ENCODE peak calls at places on chromosomes 4 and X, in five cellular contexts. J, Z, O, T and X are unnamed samples. For H3K27me3, the result is how much of the 10 kb centered on the place peaks cover.

GRCh38 chr4:129804458-129804981 is 708.6 kb downstream of the C4orf33 start:
- ATAC-seq in O (no peak), Z (no peak), J (no peak), T (no peak), X (no peak)

GRCh38 chr4:1305781-1306455 is 16.2 kb downstream of the MAEA start:
- ATAC-seq in J (no peak), Z (peak), O (no peak), T (no peak), X (no peak)

GRCh38 chr4:42655921-42656735 is 777 bp downstream of the ATP8A1 start:
- ATAC-seq in J (peak), O (peak), Z (no peak), T (peak), X (peak)

GRCh38 chrX:1011632-1012283 is 200.7 kb downstream of the CRLF2 start:
- ATAC-seq in Z (no peak), T (no peak), J (no peak), O (no peak), X (no peak)

GRCh38 chr4:15703439-15703838 is 574 bp downstream of the BST1 start:
- ATAC-seq in O (peak), J (peak), T (no peak), Z (no peak), X (peak)

GRCh38 chr4:20625460-20625859 is 74.8 kb upstream of the PACRGL start:
- ATAC-seq in Z (no peak), O (peak), J (peak), T (no peak), X (peak)

GRCh38 chrX:15563056-15563455 is 37.7 kb downstream of the ACE2 start:
- ATAC-seq in O (no peak), J (no peak), T (no peak), Z (no peak), X (no peak)

GRCh38 chrX:154059729-154060245 is 37.7 kb downstream of the MECP2 start:
- ATAC-seq in Z (no peak), J (no peak), T (peak), O (no peak), X (no peak)

GRCh38 chr4:8394125-8394524 is 46.4 kb downstream of the ACOX3 start:
- ATAC-seq in J (peak), Z (no peak), O (peak), T (no peak), X (peak)

GRCh38 chr4:113260671-113261070 is 211.2 kb downstream of the ANK2 start:
- ATAC-seq in Z (no peak), T (no peak), O (no peak), J (no peak), X (no peak)

GRCh38 chr4:114582625-114583024 is 16.0 kb upstream of the UGT8 start:
- ATAC-seq in Z (no peak), J (no peak), T (no peak), O (no peak), X (no peak)

GRCh38 chr4:25632135-25632534 is 23.5 kb upstream of the SLC34A2 start:
- ATAC-seq in T (no peak), J (no peak), O (no peak), Z (peak), X (no peak)

GRCh38 chrX:23699636-23700194 is 32.4 kb downstream of the PRDX4 start:
- ATAC-seq in O (peak), T (no peak), Z (no peak), J (peak), X (no peak)

GRCh38 chr4:42519803-42520417 is 122.6 kb downstream of the SHISA3 start:
- ATAC-seq in Z (peak), T (peak), O (peak), J (peak), X (no peak)

GRCh38 chr4:106318511-106318910 is 2.2 kb downstream of the AIMP1 start:
- ATAC-seq in J (no peak), T (no peak), Z (no peak), O (no peak), X (no peak)

GRCh38 chr4:141389649-141390048 is 169.0 kb downstream of the ZNF330 start:
- ATAC-seq in T (no peak), J (no peak), O (no peak), Z (no peak), X (no peak)

GRCh38 chrX:153700376-153700945 is 12.7 kb downstream of the SLC6A8 start:
- ATAC-seq in J (no peak), T (no peak), Z (no peak), O (no peak), X (no peak)

GRCh38 chr4:154367659-154368058 is 123.9 kb downstream of the DCHS2 start:
- ATAC-seq in T (no peak), Z (no peak), J (peak), O (no peak), X (no peak)

GRCh38 chrX:46325312-46325877 is 219.8 kb downstream of the ZNF674 start:
- ATAC-seq in T (peak), Z (peak), J (no peak), O (peak), X (no peak)

GRCh38 chr4:61773655-61774245 is 573.6 kb downstream of the ADGRL3 start:
- ATAC-seq in T (no peak), Z (no peak), J (no peak), O (no peak), X (no peak)

GRCh38 chrX:48025561-48025960 is 18.8 kb downstream of the SPACA5 start:
- ATAC-seq in J (peak), Z (peak), T (peak), O (peak), X (peak)

GRCh38 chr4:37471971-37472370 is 214.2 kb downstream of the RELL1 start:
- ATAC-seq in Z (no peak), O (peak), T (no peak), J (peak), X (no peak)

GRCh38 chr4:6594341-6594740 is 19.4 kb downstream of the MAN2B2 start:
- ATAC-seq in J (no peak), O (no peak), T (no peak), Z (no peak), X (no peak)

GRCh38 chrX:147174596-147174995 is 360.1 kb upstream of the CXorf51A start:
- ATAC-seq in J (no peak), T (no peak), Z (no peak), O (no peak), X (no peak)

GRCh38 chr4:37682701-37683401 is 3.3 kb downstream of the RELL1 start:
- ATAC-seq in T (no peak), J (no peak), Z (no peak), O (no peak), X (no peak)

GRCh38 chr4:995311-996026 is 2.3 kb upstream of the SLC26A1 start:
- ATAC-seq in O (no peak), J (no peak), Z (no peak), T (no peak), X (no peak)

GRCh38 chrX:47877327-47877726 is 40.6 kb downstream of the ZNF81 start:
- ATAC-seq in J (no peak), Z (no peak), O (no peak), T (no peak), X (no peak)

GRCh38 chrX:9867214-9867613 is 81.0 kb downstream of the SHROOM2 start:
- ATAC-seq in O (no peak), J (no peak), T (no peak), Z (no peak), X (no peak)

GRCh38 chr4:78613522-78614311 is 62.1 kb downstream of the ANXA3 start:
- ATAC-seq in J (no peak), Z (no peak), T (no peak), O (no peak), X (no peak)

GRCh38 chrX:81195712-81196111 is 6.0 kb downstream of the HMGN5 start:
- ATAC-seq in T (peak), Z (peak), J (peak), O (peak), X (no peak)

GRCh38 chr4:125719987-125720386 is 405.2 kb downstream of the FAT4 start:
- ATAC-seq in Z (peak), O (no peak), T (peak), J (no peak), X (no peak)

DNA sequence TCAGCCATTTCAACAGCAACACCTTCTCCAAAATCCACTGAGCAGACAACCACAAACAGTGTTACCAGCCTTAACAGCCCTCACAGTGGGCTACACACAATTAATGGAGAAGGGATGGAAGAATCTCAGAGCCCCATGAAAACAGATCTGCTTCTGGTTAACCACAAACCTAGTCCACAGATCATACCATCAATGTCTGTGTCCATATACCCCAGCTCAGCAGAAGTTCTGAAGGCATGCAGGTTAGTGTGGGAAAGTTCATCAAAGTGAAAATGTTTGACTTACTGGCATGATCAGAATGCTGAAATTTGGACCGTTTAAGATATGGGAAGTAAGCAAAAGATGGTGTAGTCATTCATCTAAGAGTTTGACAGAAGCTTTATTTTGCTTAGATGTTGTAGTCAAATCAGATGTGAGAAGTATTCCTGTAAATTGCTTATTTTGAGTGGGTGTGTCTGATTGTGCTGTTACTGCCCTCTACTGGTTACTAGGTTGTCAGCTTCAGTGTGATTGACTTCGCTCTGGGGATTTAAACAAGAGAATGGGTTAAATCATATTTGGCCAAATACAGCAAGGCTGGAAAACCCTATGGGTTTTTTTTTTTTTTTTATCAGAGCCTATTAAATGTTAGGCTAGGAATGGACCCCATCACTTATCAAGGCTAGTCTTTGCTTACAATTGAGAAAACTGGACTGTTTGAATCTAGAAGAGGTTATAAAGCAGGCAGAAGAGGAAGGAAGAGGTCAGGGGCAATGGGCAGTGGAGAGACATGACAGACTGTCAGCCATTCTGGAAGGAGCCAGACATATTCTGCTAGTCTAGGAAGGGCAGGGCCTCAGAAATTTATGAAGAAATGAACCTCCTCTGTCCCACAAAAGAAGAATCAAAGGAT is 130.3 kb downstream of the DIPK2B start:
- ATAC-seq in Z (peak), J (no peak), O (peak), T (peak), X (no peak)
- TF ChIP-seq CTCF in Z (peak), J (peak), O (peak), T (peak), X (peak)

GRCh38 chrX:70096052-70096451 is 33.8 kb downstream of the OTUD6A start:
- ATAC-seq in T (no peak), O (no peak), Z (peak), J (no peak), X (no peak)
- H3K27me3 ChIP-seq in T (under half), O (under half), Z (under half), J (under half), X (under half)

GRCh38 chr4:186846426-186846825 is 122.8 kb upstream of the FAT1 start:
- ATAC-seq in O (no peak), J (no peak), Z (no peak), T (no peak), X (no peak)
- H3K27ac ChIP-seq in O (no peak), J (no peak), Z (peak), T (no peak), X (peak)

DNA sequence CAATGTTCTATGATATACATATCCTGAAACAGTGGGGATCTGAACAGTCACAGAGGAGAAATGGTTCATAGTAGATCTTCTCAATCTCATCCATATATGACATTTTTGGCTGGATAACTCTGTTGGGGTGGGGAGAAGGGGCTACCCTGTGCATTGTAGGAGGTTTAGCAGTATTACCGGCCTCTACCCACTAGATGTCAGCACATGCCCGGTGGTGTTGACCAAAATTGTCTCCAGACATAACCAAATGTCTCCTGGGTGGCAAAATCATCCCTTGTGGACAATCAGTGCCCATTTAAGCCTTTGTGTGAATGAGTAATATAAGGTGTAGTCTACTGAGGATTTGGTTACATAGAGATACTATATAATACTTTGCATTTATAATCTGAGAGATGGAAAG is 89.9 kb downstream of the PLS3 start:
- ATAC-seq in T (peak), O (no peak), Z (peak), J (peak), X (peak)
- TF ChIP-seq CTCF in T (peak), O (peak), Z (peak), J (no peak), X (peak)

GRCh38 chrX:108105473-108105872 is 13.9 kb downstream of the ATG4A start:
- ATAC-seq in J (no peak), T (no peak), Z (no peak), O (no peak), X (no peak)
- H3K27me3 ChIP-seq in J (under half), T (under half), Z (under half), O (under half), X (under half)

DNA sequence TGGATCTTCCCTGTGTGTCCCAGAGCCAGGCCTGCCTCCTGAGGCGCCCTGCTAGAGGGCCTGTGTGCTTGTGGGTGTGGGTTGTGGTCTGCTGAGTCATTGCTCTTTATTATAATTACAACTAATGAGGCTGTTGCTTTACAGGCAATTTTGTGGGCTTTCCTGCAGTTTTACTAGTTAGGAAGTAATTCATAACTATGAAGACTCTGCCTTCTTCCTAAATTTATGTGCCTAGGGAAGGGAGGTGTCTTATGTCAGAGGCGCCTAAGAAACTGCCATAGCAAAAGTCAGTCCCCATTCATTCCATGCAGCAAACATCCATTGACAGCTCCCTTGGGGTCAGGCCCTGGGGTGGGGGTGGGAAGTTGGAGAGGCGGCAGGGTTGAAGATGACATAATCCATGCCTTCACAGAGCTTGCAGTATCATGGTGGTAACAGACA is 359.2 kb downstream of the IDS start:
- ATAC-seq in O (no peak), T (no peak), J (no peak), Z (no peak), X (no peak)
- H3K27ac ChIP-seq in O (no peak), T (no peak), J (no peak), Z (no peak), X (no peak)